ENCODE peak calls at places on chromosomes 1 and 21, in four cellular contexts. One of them, this sample, is unnamed.
A peak's percentile ranks its signal among the peaks of the same experiment; 100 is the strongest.

GRCh38 chr1:32817815-32818786 is 648 bp downstream of the S100PBP start:
- DNase-seq in endothelial cell: peak; percentile 69
- DNase-seq in activated T-helper 1 cell treated with Interleukin-2 at 50 U/mL for 16 hours: peak; percentile 10
- DNase-seq in CD4-positive, alpha-beta T cell: peak; percentile 29
- DNase-seq in this sample: peak; percentile 82

GRCh38 chr1:3065797-3066196 is 3.2 kb upstream of the PRDM16 start:
- DNase-seq in endothelial cell: no peak
- DNase-seq in activated T-helper 1 cell treated with Interleukin-2 at 50 U/mL for 16 hours: no peak
- DNase-seq in CD4-positive, alpha-beta T cell: no peak
- DNase-seq in this sample: no peak

GRCh38 chr1:7046314-7046713 is 261.1 kb downstream of the CAMTA1 start:
- DNase-seq in endothelial cell: peak; percentile 64
- DNase-seq in activated T-helper 1 cell treated with Interleukin-2 at 50 U/mL for 16 hours: no peak
- DNase-seq in CD4-positive, alpha-beta T cell: no peak
- DNase-seq in this sample: no peak

GRCh38 chr1:240768979-240769378 is 157.0 kb upstream of the GREM2 start:
- DNase-seq in endothelial cell: no peak
- DNase-seq in activated T-helper 1 cell treated with Interleukin-2 at 50 U/mL for 16 hours: no peak
- DNase-seq in CD4-positive, alpha-beta T cell: no peak
- DNase-seq in this sample: no peak

GRCh38 chr1:39110325-39110851 is 84.2 kb downstream of the NDUFS5 start:
- DNase-seq in endothelial cell: no peak
- DNase-seq in activated T-helper 1 cell treated with Interleukin-2 at 50 U/mL for 16 hours: no peak
- DNase-seq in CD4-positive, alpha-beta T cell: no peak
- DNase-seq in this sample: no peak

GRCh38 chr1:221097479-221098281 is 218.4 kb downstream of the HLX start:
- DNase-seq in endothelial cell: no peak
- DNase-seq in activated T-helper 1 cell treated with Interleukin-2 at 50 U/mL for 16 hours: no peak
- DNase-seq in CD4-positive, alpha-beta T cell: no peak
- DNase-seq in this sample: no peak

GRCh38 chr1:22879445-22879844 is 93.2 kb downstream of the LACTBL1 start:
- DNase-seq in endothelial cell: no peak
- DNase-seq in activated T-helper 1 cell treated with Interleukin-2 at 50 U/mL for 16 hours: no peak
- DNase-seq in CD4-positive, alpha-beta T cell: no peak
- DNase-seq in this sample: no peak

GRCh38 chr21:15144026-15144425 is 79.2 kb upstream of the NRIP1 start:
- DNase-seq in endothelial cell: no peak
- DNase-seq in activated T-helper 1 cell treated with Interleukin-2 at 50 U/mL for 16 hours: no peak
- DNase-seq in CD4-positive, alpha-beta T cell: no peak
- DNase-seq in this sample: no peak

GRCh38 chr1:51516639-51517158 is 2.4 kb downstream of the EPS15 start:
- DNase-seq in endothelial cell: no peak
- DNase-seq in activated T-helper 1 cell treated with Interleukin-2 at 50 U/mL for 16 hours: no peak
- DNase-seq in CD4-positive, alpha-beta T cell: no peak
- DNase-seq in this sample: no peak

GRCh38 chr1:36083635-36084501 is at the start of gene TEKT2:
- DNase-seq in endothelial cell: peak; percentile 78
- DNase-seq in activated T-helper 1 cell treated with Interleukin-2 at 50 U/mL for 16 hours: no peak
- DNase-seq in CD4-positive, alpha-beta T cell: no peak
- DNase-seq in this sample: peak; percentile 75

GRCh38 chr1:182086136-182086535 is 24.6 kb upstream of the ZNF648 start:
- DNase-seq in endothelial cell: no peak
- DNase-seq in activated T-helper 1 cell treated with Interleukin-2 at 50 U/mL for 16 hours: no peak
- DNase-seq in CD4-positive, alpha-beta T cell: no peak
- DNase-seq in this sample: no peak

GRCh38 chr1:210853276-210853675 is 280.7 kb downstream of the KCNH1 start:
- DNase-seq in endothelial cell: no peak
- DNase-seq in activated T-helper 1 cell treated with Interleukin-2 at 50 U/mL for 16 hours: no peak
- DNase-seq in CD4-positive, alpha-beta T cell: no peak
- DNase-seq in this sample: no peak

GRCh38 chr1:91608876-91609275 is 108.2 kb downstream of the CDC7 start:
- DNase-seq in endothelial cell: no peak
- DNase-seq in activated T-helper 1 cell treated with Interleukin-2 at 50 U/mL for 16 hours: no peak
- DNase-seq in CD4-positive, alpha-beta T cell: no peak
- DNase-seq in this sample: no peak

GRCh38 chr1:71463144-71463543 is 382.3 kb upstream of the ZRANB2 start:
- DNase-seq in endothelial cell: no peak
- DNase-seq in activated T-helper 1 cell treated with Interleukin-2 at 50 U/mL for 16 hours: no peak
- DNase-seq in CD4-positive, alpha-beta T cell: no peak
- DNase-seq in this sample: no peak

GRCh38 chr1:48841466-48841865 is 64.8 kb upstream of the BEND5 start:
- DNase-seq in endothelial cell: no peak
- DNase-seq in activated T-helper 1 cell treated with Interleukin-2 at 50 U/mL for 16 hours: no peak
- DNase-seq in CD4-positive, alpha-beta T cell: no peak
- DNase-seq in this sample: no peak

GRCh38 chr1:36328713-36329112 is 5.3 kb upstream of the EVA1B start:
- DNase-seq in endothelial cell: no peak
- DNase-seq in activated T-helper 1 cell treated with Interleukin-2 at 50 U/mL for 16 hours: no peak
- DNase-seq in CD4-positive, alpha-beta T cell: no peak
- DNase-seq in this sample: no peak

GRCh38 chr1:228546541-228547463 is 59.6 kb downstream of the RNF187 start:
- DNase-seq in endothelial cell: no peak
- DNase-seq in activated T-helper 1 cell treated with Interleukin-2 at 50 U/mL for 16 hours: no peak
- DNase-seq in CD4-positive, alpha-beta T cell: no peak
- DNase-seq in this sample: no peak

GRCh38 chr1:198598796-198599321 is 40.0 kb upstream of the PTPRC start:
- DNase-seq in endothelial cell: no peak
- DNase-seq in activated T-helper 1 cell treated with Interleukin-2 at 50 U/mL for 16 hours: no peak
- DNase-seq in CD4-positive, alpha-beta T cell: no peak
- DNase-seq in this sample: no peak

GRCh38 chr21:39125752-39126485 is 57.3 kb downstream of the PSMG1 start:
- DNase-seq in endothelial cell: peak; percentile 54
- DNase-seq in activated T-helper 1 cell treated with Interleukin-2 at 50 U/mL for 16 hours: no peak
- DNase-seq in CD4-positive, alpha-beta T cell: no peak
- DNase-seq in this sample: peak; percentile 85

GRCh38 chr1:172900359-172900997 is 150.3 kb downstream of the TNFSF18 start:
- DNase-seq in endothelial cell: no peak
- DNase-seq in activated T-helper 1 cell treated with Interleukin-2 at 50 U/mL for 16 hours: no peak
- DNase-seq in CD4-positive, alpha-beta T cell: no peak
- DNase-seq in this sample: no peak

GRCh38 chr1:39214998-39215873 is 10.7 kb downstream of the MACF1 start:
- DNase-seq in endothelial cell: no peak
- DNase-seq in activated T-helper 1 cell treated with Interleukin-2 at 50 U/mL for 16 hours: no peak
- DNase-seq in CD4-positive, alpha-beta T cell: peak; percentile 35
- DNase-seq in this sample: no peak

GRCh38 chr1:85027242-85027983 is 20.9 kb downstream of the MCOLN3 start:
- DNase-seq in endothelial cell: no peak
- DNase-seq in activated T-helper 1 cell treated with Interleukin-2 at 50 U/mL for 16 hours: no peak
- DNase-seq in CD4-positive, alpha-beta T cell: no peak
- DNase-seq in this sample: no peak

GRCh38 chr21:22561946-22562345 is 1563.7 kb downstream of the NCAM2 start:
- DNase-seq in endothelial cell: no peak
- DNase-seq in activated T-helper 1 cell treated with Interleukin-2 at 50 U/mL for 16 hours: no peak
- DNase-seq in CD4-positive, alpha-beta T cell: no peak
- DNase-seq in this sample: no peak

GRCh38 chr1:205179842-205180241 is 31.7 kb downstream of the DSTYK start:
- DNase-seq in endothelial cell: no peak
- DNase-seq in activated T-helper 1 cell treated with Interleukin-2 at 50 U/mL for 16 hours: no peak
- DNase-seq in CD4-positive, alpha-beta T cell: no peak
- DNase-seq in this sample: no peak

GRCh38 chr21:38080888-38081287 is 164.6 kb upstream of the KCNJ6 start:
- DNase-seq in endothelial cell: no peak
- DNase-seq in activated T-helper 1 cell treated with Interleukin-2 at 50 U/mL for 16 hours: no peak
- DNase-seq in CD4-positive, alpha-beta T cell: no peak
- DNase-seq in this sample: no peak

GRCh38 chr1:53715478-53715877 is 23.5 kb downstream of the GLIS1 start:
- DNase-seq in endothelial cell: peak; percentile 78
- DNase-seq in activated T-helper 1 cell treated with Interleukin-2 at 50 U/mL for 16 hours: no peak
- DNase-seq in CD4-positive, alpha-beta T cell: no peak
- DNase-seq in this sample: peak; percentile 38

GRCh38 chr1:26351591-26352337 is 2.2 kb downstream of the CRYBG2 start:
- DNase-seq in endothelial cell: no peak
- DNase-seq in activated T-helper 1 cell treated with Interleukin-2 at 50 U/mL for 16 hours: no peak
- DNase-seq in CD4-positive, alpha-beta T cell: no peak
- DNase-seq in this sample: no peak

This sample was measured in NT2/D1.